ENCODE peak calls at places on chromosome 21, in eight cellular contexts. F is type B pancreatic cell, J is GM20000, N is lung, P is right lobe of liver, O is spleen, B is cardiac muscle cell, G is NB4. U is an unnamed sample.
A peak's percentile ranks its signal among the peaks of the same experiment; 100 is the strongest.

GRCh38 chr21:23695449-23695848 is 1911.8 kb downstream of the MRPL39 start:
- DNase-seq in F (no peak), J (no peak), N (no peak), P (no peak), O (no peak), B (no peak), G (peak; percentile 0), U (no peak)

GRCh38 chr21:43189936-43190335 is 21.1 kb downstream of the CRYAA start:
- DNase-seq in F (peak; percentile 15), J (no peak), N (no peak), P (no peak), O (peak; percentile 29), B (no peak), G (no peak), U (no peak)

GRCh38 chr21:29005696-29006095 is 13.0 kb upstream of the LTN1 start:
- DNase-seq in F (no peak), J (no peak), N (no peak), P (no peak), O (no peak), B (peak; percentile 10), G (peak; percentile 12), U (no peak)

GRCh38 chr21:30710499-30710898 is 8.1 kb downstream of the KRTAP21-3 start:
- DNase-seq in F (no peak), J (no peak), N (no peak), P (no peak), O (no peak), B (no peak), G (no peak), U (no peak)

GRCh38 chr21:31879911-31880310 is 7.1 kb downstream of the HUNK start:
- DNase-seq in F (no peak), J (no peak), N (no peak), P (no peak), O (peak; percentile 8), B (no peak), G (no peak), U (no peak)

GRCh38 chr21:32240708-32241433 is 38.0 kb downstream of the MIS18A start:
- DNase-seq in F (no peak), J (no peak), N (no peak), P (no peak), O (no peak), B (peak; percentile 23), G (no peak), U (no peak)

GRCh38 chr21:43198376-43198775 is 29.6 kb downstream of the CRYAA start:
- DNase-seq in F (no peak), J (no peak), N (no peak), P (no peak), O (no peak), B (no peak), G (no peak), U (no peak)

GRCh38 chr21:32826317-32827167 is 55.0 kb upstream of the PAXBP1 start:
- DNase-seq in F (no peak), J (peak; percentile 70), N (no peak), P (no peak), O (no peak), B (peak; percentile 77), G (peak; percentile 69), U (no peak)

GRCh38 chr21:38958940-38959685 is 153.4 kb downstream of the ETS2 start:
- DNase-seq in F (no peak), J (no peak), N (peak; percentile 45), P (peak; percentile 42), O (no peak), B (peak; percentile 88), G (peak; percentile 67), U (no peak)

GRCh38 chr21:14092834-14093560 is 117.8 kb downstream of the LIPI start:
- DNase-seq in F (no peak), J (no peak), N (no peak), P (no peak), O (no peak), B (no peak), G (no peak), U (no peak)

GRCh38 chr21:34227386-34227852 is 136.4 kb upstream of the KCNE2 start:
- DNase-seq in F (no peak), J (no peak), N (no peak), P (no peak), O (no peak), B (peak; percentile 84), G (no peak), U (no peak)

GRCh38 chr21:46124926-46125845 is 27.3 kb downstream of the COL6A2 start:
- DNase-seq in F (peak; percentile 66), J (no peak), N (no peak), P (peak; percentile 21), O (peak; percentile 63), B (no peak), G (no peak), U (peak; percentile 26)

DNA sequence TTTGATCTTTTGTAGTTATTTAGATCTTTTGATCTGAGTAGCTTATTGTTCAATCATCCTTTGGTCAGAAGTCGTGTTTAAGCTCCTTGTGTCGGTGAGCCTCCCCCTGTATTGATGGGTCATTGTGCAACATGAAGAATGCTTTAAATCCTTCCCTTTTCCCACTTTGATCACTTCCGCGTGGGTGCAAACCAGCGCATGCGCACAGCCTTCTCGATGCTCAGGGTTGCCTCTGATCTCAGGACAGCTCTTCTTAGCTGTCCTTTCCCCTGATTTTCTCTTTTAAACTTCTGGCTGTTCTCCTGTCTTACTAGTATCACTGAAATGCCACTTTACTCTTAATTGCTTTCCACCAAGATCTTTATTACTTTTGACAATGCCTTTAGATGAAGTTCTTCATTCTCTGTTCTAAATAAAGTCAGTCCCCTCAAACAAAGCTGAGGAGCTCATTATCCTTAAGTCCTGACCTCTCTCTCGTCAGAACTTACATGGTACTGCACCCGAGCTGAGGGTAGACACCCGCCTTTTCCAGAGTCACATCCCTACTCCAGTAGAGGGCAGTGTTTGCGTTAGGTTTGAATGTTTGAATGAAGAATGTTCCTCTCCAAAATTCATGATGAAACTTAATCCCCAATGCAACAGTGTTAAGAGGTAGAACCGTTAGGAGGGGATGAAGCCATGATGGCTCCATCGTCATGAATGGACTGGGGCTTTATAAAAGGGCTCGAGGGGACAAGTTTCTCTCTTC is 547.9 kb upstream of the TMPRSS15 start:
- DNase-seq in F (no peak), J (no peak), N (no peak), P (no peak), O (no peak), B (no peak), G (peak; percentile 57), U (peak; percentile 29)
- TF ChIP-seq CTCF in F (peak; percentile 74), J (no peak), N (no peak), P (peak; percentile 41), O (no peak), B (no peak), G (peak; percentile 74), U (peak; percentile 79)

GRCh38 chr21:42115136-42115683 is 44.1 kb downstream of the UMODL1 start:
- DNase-seq in F (no peak), J (no peak), N (no peak), P (no peak), O (peak; percentile 62), B (no peak), G (no peak), U (no peak)

GRCh38 chr21:42112223-42112622 is 41.1 kb downstream of the UMODL1 start:
- DNase-seq in F (no peak), J (no peak), N (no peak), P (no peak), O (no peak), B (no peak), G (no peak), U (no peak)

GRCh38 chr21:42114646-42115045 is 43.5 kb downstream of the UMODL1 start:
- DNase-seq in F (no peak), J (no peak), N (no peak), P (no peak), O (no peak), B (no peak), G (no peak), U (no peak)

GRCh38 chr21:42112857-42113256 is 41.7 kb downstream of the UMODL1 start:
- DNase-seq in F (no peak), J (no peak), N (no peak), P (no peak), O (no peak), B (peak; percentile 69), G (no peak), U (no peak)

DNA sequence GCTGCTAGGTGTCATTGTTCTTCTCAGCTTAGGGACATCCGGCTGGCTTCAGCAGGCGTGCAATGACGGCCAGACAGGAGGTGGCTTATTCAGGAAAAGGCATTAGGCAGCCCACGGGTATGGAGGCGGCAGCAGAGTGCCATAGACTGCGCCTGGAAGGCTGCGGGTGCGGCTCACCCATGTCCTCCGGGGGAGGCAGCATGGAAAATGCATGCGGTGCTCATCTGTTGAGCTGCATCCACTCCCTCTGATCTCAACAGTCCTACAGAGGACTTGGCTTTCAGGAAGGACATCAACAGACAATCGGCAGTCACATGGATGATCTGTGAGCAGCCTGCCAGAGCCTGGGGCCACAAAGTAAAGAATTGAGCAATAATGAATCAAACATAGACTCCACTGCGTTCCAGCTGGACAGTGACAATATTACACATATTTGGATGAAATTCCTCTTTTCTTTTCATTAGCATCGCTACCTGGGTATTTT is 42.9 kb downstream of the UMODL1 start:
- DNase-seq in F (no peak), J (no peak), N (no peak), P (no peak), O (peak; percentile 60), B (no peak), G (peak; percentile 63), U (no peak)
- TF ChIP-seq CTCF in F (no peak), J (no peak), N (no peak), P (peak; percentile 51), O (no peak), B (no peak), G (no peak), U (no peak)

GRCh38 chr21:37496972-37497371 is 130.4 kb downstream of the DYRK1A start:
- DNase-seq in F (no peak), J (no peak), N (no peak), P (no peak), O (no peak), B (peak; percentile 15), G (no peak), U (no peak)
- TF ChIP-seq CTCF in F (peak; percentile 58), J (no peak), N (no peak), P (peak; percentile 27), O (no peak), B (peak; percentile 15), G (peak; percentile 4), U (no peak)

GRCh38 chr21:45011911-45012660 is 62.3 kb upstream of the ADARB1 start:
- DNase-seq in F (no peak), J (no peak), N (no peak), P (peak; percentile 12), O (peak; percentile 70), B (peak; percentile 89), G (no peak), U (peak; percentile 34)
- TF ChIP-seq CTCF in F (peak; percentile 28), J (no peak), N (no peak), P (no peak), O (no peak), B (peak; percentile 1), G (no peak), U (no peak)

GRCh38 chr21:25734654-25735220 is at the start of the genes ATP5PF and GABPA:
- DNase-seq in F (peak; percentile 96), J (peak; percentile 94), N (peak; percentile 97), P (peak; percentile 97), O (peak; percentile 99), B (peak; percentile 99), G (peak; percentile 98), U (peak; percentile 98)
- TF ChIP-seq CTCF in F (no peak), J (no peak), N (no peak), P (no peak), O (no peak), B (no peak), G (no peak), U (no peak)

GRCh38 chr21:35984654-35985366 is 75.5 kb downstream of the SETD4 start:
- DNase-seq in F (no peak), J (no peak), N (no peak), P (no peak), O (no peak), B (no peak), G (no peak), U (no peak)
- TF ChIP-seq CTCF in F (no peak), J (no peak), N (no peak), P (no peak), O (no peak), B (no peak), G (no peak), U (no peak)